ENCODE peak calls at places on chromosomes 2 and 18, in seven cellular contexts. H, Y, P, Z, X, F and B are unnamed samples.
A peak's percentile ranks its signal among the peaks of the same experiment; 100 is the strongest.

GRCh38 chr2:239912938-239913631 is 112.1 kb downstream of the NDUFA10 start:
- DNase-seq in Z (no peak), H (no peak), F (peak; percentile 68), P (no peak), X (no peak), Y (no peak), B (no peak)

GRCh38 chr2:1900736-1901135 is 156.4 kb upstream of the PXDN start:
- DNase-seq in P (no peak), Z (no peak), F (no peak), H (no peak), Y (no peak), X (no peak), B (no peak)

GRCh38 chr18:44709297-44710117 is 28.8 kb downstream of the SETBP1 start:
- DNase-seq in X (no peak), Y (no peak), F (no peak), H (no peak), Z (no peak), P (peak; percentile 51), B (no peak)

GRCh38 chr18:78727057-78727739 is 252.4 kb upstream of the SALL3 start:
- DNase-seq in P (no peak), Z (no peak), F (peak; percentile 41), X (no peak), Y (no peak), H (no peak), B (no peak)

GRCh38 chr2:84481702-84482101 is 22.6 kb upstream of the SUCLG1 start:
- DNase-seq in Y (peak; percentile 77), P (no peak), X (peak; percentile 25), Z (no peak), F (no peak), H (no peak), B (peak; percentile 75)

GRCh38 chr2:233040571-233040970 is 8.1 kb downstream of the NEU2 start:
- DNase-seq in P (no peak), Z (no peak), H (no peak), F (peak; percentile 19), Y (no peak), X (no peak), B (no peak)

GRCh38 chr2:75896779-75897366 is 186.2 kb upstream of the GCFC2 start:
- DNase-seq in F (no peak), Y (no peak), X (no peak), Z (peak; percentile 30), P (no peak), H (peak; percentile 1), B (peak; percentile 36)

GRCh38 chr18:12242658-12243260 is 11.4 kb upstream of the CIDEA start:
- DNase-seq in H (no peak), F (no peak), Y (no peak), Z (no peak), X (no peak), P (no peak), B (no peak)

GRCh38 chr2:170929686-170930050 is 615 bp downstream of the GORASP2 start:
- DNase-seq in P (peak; percentile 74), Y (peak; percentile 5), Z (peak; percentile 60), X (no peak), F (peak; percentile 84), H (no peak), B (peak; percentile 32)